ENCODE peak calls at places on chromosomes 1 and 21, in eight cellular contexts. A, Z, N, D, V, T, B and H are unnamed samples.

GRCh38 chr1:171769171-171769570 is 12.3 kb upstream of the METTL13 start:
- DNase-seq in T (no peak), V (no peak), B (no peak), N (no peak), Z (no peak), A (no peak), D (peak), H (no peak)

GRCh38 chr1:180157108-180157507 is 2.4 kb downstream of the QSOX1 start:
- DNase-seq in B (no peak), T (peak), V (peak), N (no peak), A (no peak), D (peak), Z (peak), H (no peak)

GRCh38 chr1:20194770-20195463 is 8.6 kb upstream of the PLA2G2C start:
- DNase-seq in A (peak), V (peak), B (peak), D (peak), N (peak), T (peak), Z (peak), H (no peak)

GRCh38 chr21:19807231-19807630 is 1191.0 kb upstream of the NCAM2 start:
- DNase-seq in B (no peak), D (no peak), N (no peak), T (peak), A (no peak), V (no peak), Z (peak), H (no peak)

GRCh38 chr21:44539991-44540666 is at the start of gene KRTAP10-1:
- DNase-seq in A (no peak), T (no peak), Z (no peak), D (no peak), V (no peak), B (no peak), N (peak), H (no peak)

GRCh38 chr1:43270421-43271095 is 775 bp downstream of the TMEM125 start:
- DNase-seq in V (no peak), D (no peak), A (peak), Z (no peak), T (peak), N (peak), B (peak), H (no peak)

GRCh38 chr1:113963281-113963906 is 15.9 kb upstream of the OLFML3 start:
- DNase-seq in B (no peak), Z (no peak), A (no peak), N (no peak), T (no peak), V (no peak), D (peak), H (no peak)

GRCh38 chr21:41217656-41218380 is 49.9 kb downstream of the BACE2 start:
- DNase-seq in B (no peak), A (no peak), N (no peak), D (no peak), T (no peak), V (peak), Z (peak), H (no peak)

GRCh38 chr1:233443040-233443439 is 115.5 kb downstream of the MAP3K21 start:
- DNase-seq in B (no peak), N (no peak), T (peak), Z (peak), A (no peak), D (no peak), V (peak), H (no peak)

GRCh38 chr1:167146903-167147539 is 53.1 kb downstream of the STYXL2 start:
- DNase-seq in D (no peak), A (no peak), Z (no peak), B (no peak), T (no peak), V (no peak), N (no peak), H (no peak)

GRCh38 chr1:27099154-27099903 is 55.6 kb downstream of the SLC9A1 start:
- DNase-seq in Z (peak), D (peak), A (no peak), N (peak), T (peak), V (peak), B (peak), H (peak)

GRCh38 chr1:179879797-179880196 is 2.2 kb upstream of the TOR1AIP2 start:
- DNase-seq in V (no peak), T (no peak), N (no peak), A (no peak), B (no peak), Z (no peak), D (no peak), H (no peak)

GRCh38 chr1:20248954-20249612 is 41.6 kb upstream of the VWA5B1 start:
- DNase-seq in V (no peak), T (no peak), Z (no peak), A (no peak), N (no peak), D (no peak), B (no peak), H (no peak)

GRCh38 chr1:48761986-48762385 is 14.7 kb downstream of the BEND5 start:
- DNase-seq in B (no peak), D (peak), A (no peak), N (no peak), Z (peak), V (peak), T (no peak), H (no peak)

GRCh38 chr1:113488576-113489177 is 98.4 kb downstream of the MAGI3 start:
- DNase-seq in D (no peak), B (no peak), N (no peak), T (peak), Z (no peak), A (peak), V (no peak), H (peak)

GRCh38 chr1:186250529-186250928 is 124.5 kb downstream of the TPR start:
- DNase-seq in B (no peak), N (no peak), Z (no peak), D (no peak), T (no peak), A (no peak), V (no peak), H (no peak)

GRCh38 chr1:117612517-117613248 is 6.8 kb downstream of the TENT5C start:
- DNase-seq in B (peak), A (no peak), D (no peak), Z (peak), T (no peak), V (peak), N (no peak), H (no peak)

GRCh38 chr1:117512728-117513321 is 93.0 kb upstream of the TENT5C start:
- DNase-seq in A (no peak), N (no peak), V (peak), D (peak), T (peak), B (no peak), Z (peak), H (no peak)

GRCh38 chr1:177820213-177820612 is 149.6 kb downstream of the SEC16B start:
- DNase-seq in Z (no peak), T (no peak), N (no peak), B (no peak), V (no peak), D (peak), A (no peak), H (no peak)

GRCh38 chr1:66276229-66276628 is 257.7 kb upstream of the SGIP1 start:
- DNase-seq in T (no peak), D (no peak), B (no peak), V (no peak), Z (no peak), N (no peak), A (no peak), H (no peak)

GRCh38 chr21:32844653-32845443 is 73.3 kb upstream of the PAXBP1 start:
- DNase-seq in T (peak), B (no peak), Z (peak), N (no peak), A (no peak), D (peak), V (peak), H (no peak)

GRCh38 chr1:38700077-38700470 is 159.5 kb downstream of the RRAGC start:
- DNase-seq in D (no peak), N (no peak), B (no peak), A (no peak), V (no peak), Z (no peak), T (no peak), H (no peak)

GRCh38 chr1:236850580-236850979 is 55.5 kb downstream of the MTR start:
- DNase-seq in N (no peak), B (no peak), D (no peak), V (no peak), A (no peak), T (no peak), Z (no peak), H (no peak)

GRCh38 chr1:180964609-180965008 is 51.9 kb downstream of the KIAA1614 start:
- DNase-seq in A (no peak), D (no peak), Z (no peak), V (no peak), T (no peak), B (no peak), N (no peak), H (no peak)

GRCh38 chr1:36306210-36306901 is at the start of gene SH3D21:
- DNase-seq in T (peak), N (peak), Z (peak), D (peak), V (peak), B (peak), A (peak), H (no peak)

GRCh38 chr1:63547621-63548294 is 24.4 kb downstream of the EFCAB7 start:
- DNase-seq in T (peak), V (no peak), Z (peak), D (peak), N (no peak), A (no peak), B (no peak), H (no peak)

GRCh38 chr1:179883739-179884138 is 1.7 kb downstream of the TOR1AIP1 start:
- DNase-seq in V (peak), N (no peak), Z (peak), T (no peak), D (no peak), A (no peak), B (no peak), H (no peak)

GRCh38 chr1:32761253-32761877 is 55.8 kb downstream of the YARS1 start:
- DNase-seq in T (peak), Z (peak), N (no peak), A (no peak), D (peak), V (peak), B (no peak), H (no peak)

GRCh38 chr1:156524985-156525590 is 24.5 kb upstream of the MEF2D start:
- DNase-seq in A (no peak), Z (no peak), T (no peak), B (no peak), D (no peak), N (no peak), V (no peak), H (no peak)

DNA sequence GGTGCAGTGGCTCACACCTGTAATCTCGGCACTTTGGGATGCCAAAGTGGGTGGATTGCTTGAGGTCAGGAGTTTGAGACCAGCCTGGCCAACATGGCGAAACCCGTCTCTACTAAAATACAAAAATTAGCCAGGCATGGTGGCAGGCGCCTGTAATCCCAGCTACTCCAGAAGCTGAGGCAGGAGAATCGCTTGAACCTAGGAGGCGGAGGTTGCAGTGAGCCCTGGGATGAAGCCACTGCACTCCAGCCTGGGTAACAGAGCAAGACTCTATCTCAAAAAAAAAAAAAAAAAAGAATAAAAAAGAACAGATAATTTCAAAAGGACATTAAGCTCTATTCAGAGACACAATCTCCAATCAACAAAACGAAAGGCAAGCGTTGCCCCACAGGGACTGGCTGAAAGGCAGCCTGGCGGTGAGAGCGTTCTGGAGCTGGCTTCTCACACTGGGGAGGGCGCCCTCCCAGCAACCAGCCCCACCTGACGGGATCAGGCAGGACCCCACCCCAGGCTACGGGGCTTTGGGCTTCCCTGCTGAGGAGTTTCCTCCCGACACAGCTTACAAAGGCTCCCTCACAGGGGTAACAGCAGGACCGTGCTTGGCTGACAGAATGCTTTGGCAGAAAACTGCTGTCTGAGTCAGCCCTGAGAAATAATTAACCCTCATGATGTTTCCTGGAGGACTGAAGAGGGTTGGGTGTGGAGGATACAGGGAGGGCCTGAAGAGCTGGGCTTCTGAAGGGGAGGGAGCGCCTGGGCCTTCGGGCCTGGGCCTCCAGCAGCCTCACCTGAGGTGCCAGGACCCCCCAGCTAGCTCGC is 31.1 kb upstream of the SRP9 start:
- DNase-seq in T (peak), A (no peak), Z (peak), B (no peak), D (peak), V (peak), N (no peak), H (no peak)
- TF ChIP-seq CTCF in T (peak), A (no peak), Z (peak), B (no peak), D (peak), V (peak), N (no peak), H (no peak)

DNA sequence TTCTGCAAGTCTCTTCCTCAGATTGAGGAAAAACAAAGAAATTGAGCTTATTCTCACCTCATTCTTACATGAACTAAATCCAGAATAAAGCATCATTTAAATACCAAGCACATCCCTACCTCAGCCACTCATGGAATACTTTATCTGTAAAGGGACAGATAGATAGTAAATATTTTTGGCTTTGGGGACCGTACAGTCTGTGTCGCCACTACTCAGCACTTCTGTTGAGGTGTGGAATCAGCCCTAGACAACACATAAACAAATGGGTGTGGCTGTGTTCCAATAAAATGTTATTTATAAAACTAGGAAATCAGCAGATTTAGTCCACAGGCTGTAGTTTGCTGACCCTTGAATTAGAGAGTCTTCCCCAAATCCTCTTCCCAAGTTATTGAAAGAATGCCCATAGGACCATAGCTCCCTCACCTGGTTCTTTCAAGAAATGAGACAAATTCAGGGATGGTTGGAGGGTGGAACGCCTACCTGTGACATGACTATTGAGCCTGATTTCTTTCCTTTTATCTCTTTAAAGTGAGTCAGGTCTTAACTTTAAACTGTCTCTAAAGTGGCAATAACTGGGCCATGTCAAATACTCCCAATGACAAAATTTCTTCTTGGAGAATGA is 878.5 kb downstream of the USP25 start:
- DNase-seq in D (no peak), V (no peak), A (no peak), T (peak), B (no peak), N (no peak), Z (peak), H (no peak)
- TF ChIP-seq CTCF in D (peak), V (no peak), A (no peak), T (peak), B (no peak), N (no peak), Z (peak), H (no peak)

GRCh38 chr21:21690068-21690665 is 692.0 kb downstream of the NCAM2 start:
- DNase-seq in B (no peak), Z (no peak), D (no peak), N (no peak), A (no peak), T (no peak), V (no peak), H (no peak)

DNA sequence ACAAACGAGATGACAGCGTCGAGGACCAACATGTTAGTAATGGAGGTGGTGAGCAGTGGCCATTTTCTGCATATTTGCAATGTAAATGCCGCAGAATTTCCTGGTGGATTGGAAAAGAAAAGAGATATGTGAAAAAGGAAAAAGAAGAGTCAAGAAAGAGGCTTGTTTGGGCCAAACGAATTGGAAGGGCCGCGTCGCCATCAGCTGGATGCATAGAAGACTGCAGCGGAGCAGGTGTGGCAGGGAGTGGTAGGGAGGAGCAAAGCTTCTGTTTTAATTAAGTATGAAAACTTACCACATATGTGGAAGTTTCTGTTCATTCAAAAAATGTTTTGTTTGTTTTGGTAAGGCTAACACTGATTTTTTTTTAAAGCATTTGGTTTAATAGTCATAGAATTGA is 690.7 kb downstream of the NCAM2 start:
- DNase-seq in N (no peak), A (peak), Z (peak), V (peak), D (peak), T (peak), B (no peak), H (no peak)
- TF ChIP-seq CTCF in N (no peak), A (peak), Z (peak), V (peak), D (peak), T (peak), B (no peak), H (no peak)

DNA sequence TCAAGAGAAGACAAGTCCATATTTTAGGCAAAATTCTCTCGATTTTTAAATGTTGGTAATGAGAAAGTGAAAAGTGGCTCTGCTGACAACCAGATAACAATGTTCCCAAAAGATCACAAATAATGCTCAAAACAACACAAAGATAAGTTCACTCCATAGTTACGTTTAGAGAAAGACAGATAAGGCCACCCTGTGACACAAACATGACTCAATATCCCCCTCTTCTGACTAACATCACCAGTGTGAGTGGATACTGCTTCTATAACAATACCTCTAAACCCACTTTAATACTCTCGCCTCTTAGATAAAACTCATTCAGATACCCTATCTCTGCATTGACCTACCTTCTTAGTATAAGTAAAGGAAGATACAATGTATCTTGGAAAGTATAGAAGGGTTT is 51.2 kb upstream of the RGS7 start:
- DNase-seq in B (no peak), T (peak), A (no peak), N (no peak), Z (peak), V (peak), D (no peak), H (no peak)
- TF ChIP-seq CTCF in B (no peak), T (peak), A (no peak), N (no peak), Z (peak), V (peak), D (peak), H (no peak)

DNA sequence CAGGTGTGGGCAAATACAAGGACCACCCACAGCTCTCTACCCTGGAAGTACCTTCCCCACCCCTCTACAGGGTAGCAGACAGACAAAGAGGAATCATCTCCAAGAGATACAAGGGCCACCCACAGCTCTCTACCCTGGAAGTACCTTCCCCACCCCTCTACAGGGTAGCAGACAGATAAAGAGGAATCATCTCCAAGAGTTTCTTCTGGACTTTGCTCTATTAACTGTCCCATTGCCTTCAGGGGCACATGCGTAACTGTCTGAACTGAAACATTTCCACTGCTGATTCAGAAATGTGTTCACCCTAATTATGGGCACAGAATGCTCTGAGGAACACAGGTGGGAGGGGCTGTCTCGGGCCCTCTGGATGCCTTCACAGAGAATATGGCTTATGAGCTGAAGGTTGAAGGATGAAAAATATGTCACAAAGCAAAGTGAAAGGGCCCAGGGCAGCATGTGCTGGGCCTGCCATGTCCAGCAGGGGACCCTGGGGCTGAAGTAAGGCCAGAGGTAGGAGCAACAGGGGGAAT is 43.9 kb downstream of the ZNF281 start:
- DNase-seq in D (no peak), T (no peak), B (no peak), A (no peak), V (no peak), N (no peak), Z (no peak), H (no peak)
- TF ChIP-seq CTCF in D (no peak), T (no peak), B (no peak), A (no peak), V (no peak), N (no peak), Z (peak), H (no peak)